ENCODE peak calls at places on chromosomes 2 and 18, in six cellular contexts. L, S, H, J, O and E are unnamed samples.

GRCh38 chr2:223591596-223591995 is 10.6 kb downstream of the SCG2 start:
- DNase-seq in L (no peak), S (no peak), H (no peak), J (no peak), O (no peak), E (no peak)

GRCh38 chr2:9552491-9553178 is 3.0 kb downstream of the ADAM17 start:
- DNase-seq in L (no peak), S (no peak), H (no peak), J (peak; percentile 72), O (no peak), E (no peak)

GRCh38 chr2:233349005-233349998 is 5.0 kb upstream of the DGKD start:
- DNase-seq in L (no peak), S (peak; percentile 58), H (no peak), J (no peak), O (no peak), E (no peak)

GRCh38 chr18:31203086-31203793 is 40.6 kb upstream of the DSC1 start:
- DNase-seq in L (peak; percentile 76), S (no peak), H (no peak), J (no peak), O (no peak), E (no peak)

GRCh38 chr2:211802611-211803010 is 736.0 kb downstream of the ERBB4 start:
- DNase-seq in L (no peak), S (no peak), H (no peak), J (no peak), O (no peak), E (no peak)

GRCh38 chr2:38835015-38835601 is 40.6 kb downstream of the DHX57 start:
- DNase-seq in L (no peak), S (no peak), H (no peak), J (peak; percentile 17), O (peak; percentile 21), E (peak; percentile 11)

GRCh38 chr2:44772670-44773378 is 168.7 kb upstream of the SIX3 start:
- DNase-seq in L (no peak), S (no peak), H (no peak), J (no peak), O (no peak), E (no peak)

GRCh38 chr2:173134703-173135102 is 59.1 kb downstream of the MAP3K20 start:
- DNase-seq in L (peak; percentile 78), S (no peak), H (no peak), J (no peak), O (no peak), E (peak; percentile 14)

GRCh38 chr18:23228102-23229051 is 93.1 kb downstream of the CABLES1 start:
- DNase-seq in L (no peak), S (peak; percentile 79), H (no peak), J (no peak), O (no peak), E (no peak)

GRCh38 chr2:46723346-46723745 is 192.3 kb downstream of the MCFD2 start:
- DNase-seq in L (no peak), S (no peak), H (no peak), J (no peak), O (no peak), E (no peak)

GRCh38 chr18:1914489-1914888 is 656.8 kb downstream of the METTL4 start:
- DNase-seq in L (no peak), S (no peak), H (no peak), J (no peak), O (no peak), E (peak; percentile 20)

GRCh38 chr2:8565399-8566154 is 116.3 kb upstream of the ID2 start:
- DNase-seq in L (no peak), S (no peak), H (no peak), J (no peak), O (no peak), E (no peak)

GRCh38 chr2:192073878-192074277 is 120.9 kb downstream of the TMEFF2 start:
- DNase-seq in L (no peak), S (no peak), H (no peak), J (no peak), O (no peak), E (no peak)

GRCh38 chr2:165952600-165953210 is 871 bp downstream of the TTC21B start:
- DNase-seq in L (no peak), S (no peak), H (no peak), J (no peak), O (no peak), E (no peak)